ENCODE peak calls at places on chromosomes 7 and 10, in six cellular contexts. One of them, this sample, is unnamed.

GRCh38 chr10:7832060-7832459 is 13.8 kb downstream of the TAF3 start:
- DNase-seq in iris pigment epithelial cell: no peak
- DNase-seq in SK-N-SH: no peak
- DNase-seq in GM19239: no peak
- DNase-seq in NCI-H1436: no peak
- DNase-seq in RPMI7951: no peak
- DNase-seq in this sample: no peak

GRCh38 chr7:37234928-37235327 is 213.7 kb downstream of the ELMO1 start:
- DNase-seq in NCI-H1436: no peak
- DNase-seq in GM19239: no peak
- DNase-seq in SK-N-SH: peak; percentile 54
- DNase-seq in iris pigment epithelial cell: peak; percentile 18
- DNase-seq in RPMI7951: no peak
- DNase-seq in this sample: peak; percentile 47

GRCh38 chr10:98404571-98405396 is 10.2 kb downstream of the PYROXD2 start:
- DNase-seq in NCI-H1436: no peak
- DNase-seq in GM19239: no peak
- DNase-seq in RPMI7951: peak; percentile 44
- DNase-seq in SK-N-SH: no peak
- DNase-seq in iris pigment epithelial cell: peak; percentile 73
- DNase-seq in this sample: no peak

GRCh38 chr7:137933270-137934017 is 68.4 kb downstream of the CREB3L2 start:
- DNase-seq in GM19239: no peak
- DNase-seq in NCI-H1436: no peak
- DNase-seq in RPMI7951: peak; percentile 83
- DNase-seq in iris pigment epithelial cell: peak; percentile 82
- DNase-seq in SK-N-SH: peak; percentile 47
- DNase-seq in this sample: no peak

GRCh38 chr10:133022784-133023115 is 65.0 kb upstream of the ADGRA1 start:
- DNase-seq in NCI-H1436: no peak
- DNase-seq in RPMI7951: no peak
- DNase-seq in SK-N-SH: peak; percentile 66
- DNase-seq in iris pigment epithelial cell: no peak
- DNase-seq in GM19239: no peak
- DNase-seq in this sample: no peak

GRCh38 chr7:14748461-14748860 is 154.1 kb downstream of the DGKB start:
- DNase-seq in RPMI7951: peak; percentile 49
- DNase-seq in NCI-H1436: no peak
- DNase-seq in GM19239: no peak
- DNase-seq in SK-N-SH: no peak
- DNase-seq in iris pigment epithelial cell: peak; percentile 81
- DNase-seq in this sample: peak; percentile 63

GRCh38 chr7:3464900-3465622 is 164.0 kb downstream of the SDK1 start:
- DNase-seq in SK-N-SH: no peak
- DNase-seq in iris pigment epithelial cell: no peak
- DNase-seq in NCI-H1436: no peak
- DNase-seq in GM19239: no peak
- DNase-seq in RPMI7951: no peak
- DNase-seq in this sample: no peak

GRCh38 chr10:3775671-3776551 is 9.1 kb downstream of the KLF6 start:
- DNase-seq in RPMI7951: peak; percentile 70
- DNase-seq in GM19239: no peak
- DNase-seq in SK-N-SH: no peak
- DNase-seq in NCI-H1436: no peak
- DNase-seq in iris pigment epithelial cell: peak; percentile 80
- DNase-seq in this sample: peak; percentile 37

GRCh38 chr10:125727436-125727835 is 7.9 kb downstream of the EDRF1 start:
- DNase-seq in NCI-H1436: no peak
- DNase-seq in GM19239: no peak
- DNase-seq in RPMI7951: no peak
- DNase-seq in SK-N-SH: no peak
- DNase-seq in iris pigment epithelial cell: no peak
- DNase-seq in this sample: no peak

GRCh38 chr10:73920084-73920483 is 9.2 kb downstream of the PLAU start:
- DNase-seq in NCI-H1436: no peak
- DNase-seq in RPMI7951: peak; percentile 82
- DNase-seq in iris pigment epithelial cell: no peak
- DNase-seq in SK-N-SH: peak; percentile 64
- DNase-seq in GM19239: peak; percentile 25
- DNase-seq in this sample: no peak

GRCh38 chr7:100865971-100866720 is 1.0 kb upstream of the TRIP6 start:
- DNase-seq in iris pigment epithelial cell: no peak
- DNase-seq in RPMI7951: no peak
- DNase-seq in GM19239: no peak
- DNase-seq in NCI-H1436: no peak
- DNase-seq in SK-N-SH: peak; percentile 63
- DNase-seq in this sample: no peak

GRCh38 chr7:27955596-27955995 is 215.6 kb downstream of the TAX1BP1 start:
- DNase-seq in GM19239: no peak
- DNase-seq in RPMI7951: no peak
- DNase-seq in SK-N-SH: no peak
- DNase-seq in NCI-H1436: no peak
- DNase-seq in iris pigment epithelial cell: no peak
- DNase-seq in this sample: no peak

GRCh38 chr7:13336227-13336626 is 648.8 kb downstream of the ARL4A start:
- DNase-seq in GM19239: no peak
- DNase-seq in SK-N-SH: no peak
- DNase-seq in NCI-H1436: no peak
- DNase-seq in RPMI7951: no peak
- DNase-seq in iris pigment epithelial cell: peak; percentile 21
- DNase-seq in this sample: no peak

GRCh38 chr7:106841896-106842390 is 23.1 kb upstream of the PIK3CG start:
- DNase-seq in GM19239: no peak
- DNase-seq in SK-N-SH: peak; percentile 47
- DNase-seq in NCI-H1436: no peak
- DNase-seq in iris pigment epithelial cell: no peak
- DNase-seq in RPMI7951: peak; percentile 60
- DNase-seq in this sample: peak; percentile 23

GRCh38 chr7:137667633-137668387 is 179.0 kb downstream of the DGKI start:
- DNase-seq in NCI-H1436: no peak
- DNase-seq in SK-N-SH: no peak
- DNase-seq in GM19239: no peak
- DNase-seq in iris pigment epithelial cell: peak; percentile 95
- DNase-seq in RPMI7951: peak; percentile 76
- DNase-seq in this sample: peak; percentile 41

GRCh38 chr10:94963901-94964300 is 25.4 kb downstream of the CYP2C9 start:
- DNase-seq in RPMI7951: peak; percentile 38
- DNase-seq in SK-N-SH: peak; percentile 7
- DNase-seq in iris pigment epithelial cell: peak; percentile 47
- DNase-seq in NCI-H1436: no peak
- DNase-seq in GM19239: no peak
- DNase-seq in this sample: peak; percentile 59

GRCh38 chr10:80462986-80463741 is 9.1 kb downstream of the TSPAN14 start:
- DNase-seq in GM19239: no peak
- DNase-seq in NCI-H1436: no peak
- DNase-seq in iris pigment epithelial cell: peak; percentile 67
- DNase-seq in SK-N-SH: peak; percentile 59
- DNase-seq in RPMI7951: peak; percentile 79
- DNase-seq in this sample: no peak

GRCh38 chr7:82172896-82173295 is 270.7 kb downstream of the CACNA2D1 start:
- DNase-seq in RPMI7951: no peak
- DNase-seq in NCI-H1436: no peak
- DNase-seq in GM19239: no peak
- DNase-seq in SK-N-SH: no peak
- DNase-seq in iris pigment epithelial cell: no peak
- DNase-seq in this sample: peak; percentile 73

GRCh38 chr10:67015225-67015624 is 89.4 kb downstream of the LRRTM3 start:
- DNase-seq in SK-N-SH: no peak
- DNase-seq in NCI-H1436: no peak
- DNase-seq in RPMI7951: peak; percentile 2
- DNase-seq in iris pigment epithelial cell: peak; percentile 44
- DNase-seq in GM19239: no peak
- DNase-seq in this sample: no peak

GRCh38 chr7:100369105-100369504 is 4.2 kb upstream of the PILRA start:
- DNase-seq in NCI-H1436: no peak
- DNase-seq in SK-N-SH: no peak
- DNase-seq in GM19239: peak; percentile 58
- DNase-seq in RPMI7951: no peak
- DNase-seq in iris pigment epithelial cell: no peak
- DNase-seq in this sample: peak; percentile 37

GRCh38 chr10:25508112-25508815 is 333.5 kb downstream of the GPR158 start:
- DNase-seq in RPMI7951: no peak
- DNase-seq in SK-N-SH: no peak
- DNase-seq in NCI-H1436: no peak
- DNase-seq in GM19239: no peak
- DNase-seq in iris pigment epithelial cell: no peak
- DNase-seq in this sample: no peak

GRCh38 chr7:44766416-44766801 is 17.8 kb downstream of the ZMIZ2 start:
- DNase-seq in SK-N-SH: peak; percentile 16
- DNase-seq in NCI-H1436: no peak
- DNase-seq in iris pigment epithelial cell: no peak
- DNase-seq in RPMI7951: no peak
- DNase-seq in GM19239: no peak
- DNase-seq in this sample: no peak

GRCh38 chr7:8261711-8262695 is at the start of gene ICA1:
- DNase-seq in RPMI7951: peak; percentile 8
- DNase-seq in iris pigment epithelial cell: peak; percentile 14
- DNase-seq in SK-N-SH: peak; percentile 90
- DNase-seq in GM19239: peak; percentile 20
- DNase-seq in NCI-H1436: peak; percentile 83
- DNase-seq in this sample: peak; percentile 52

GRCh38 chr7:15557186-15557585 is 4.6 kb downstream of the AGMO start:
- DNase-seq in RPMI7951: no peak
- DNase-seq in SK-N-SH: no peak
- DNase-seq in NCI-H1436: no peak
- DNase-seq in GM19239: no peak
- DNase-seq in iris pigment epithelial cell: no peak
- DNase-seq in this sample: no peak

GRCh38 chr7:20331231-20331880 is 656 bp downstream of the ITGB8 start:
- DNase-seq in NCI-H1436: peak; percentile 68
- DNase-seq in SK-N-SH: peak; percentile 76
- DNase-seq in iris pigment epithelial cell: peak; percentile 37
- DNase-seq in GM19239: peak; percentile 14
- DNase-seq in RPMI7951: peak; percentile 57
- DNase-seq in this sample: peak; percentile 74

GRCh38 chr7:54725255-54725654 is 33.8 kb downstream of the SEC61G start:
- DNase-seq in RPMI7951: no peak
- DNase-seq in NCI-H1436: no peak
- DNase-seq in GM19239: no peak
- DNase-seq in SK-N-SH: no peak
- DNase-seq in iris pigment epithelial cell: no peak
- DNase-seq in this sample: peak; percentile 26

GRCh38 chr10:3245395-3245794 is 72.8 kb upstream of the PITRM1 start:
- DNase-seq in RPMI7951: no peak
- DNase-seq in SK-N-SH: no peak
- DNase-seq in GM19239: no peak
- DNase-seq in NCI-H1436: no peak
- DNase-seq in iris pigment epithelial cell: no peak
- DNase-seq in this sample: no peak

GRCh38 chr7:34236839-34237492 is 331.6 kb downstream of the BMPER start:
- DNase-seq in RPMI7951: no peak
- DNase-seq in NCI-H1436: no peak
- DNase-seq in iris pigment epithelial cell: no peak
- DNase-seq in GM19239: no peak
- DNase-seq in SK-N-SH: no peak
- DNase-seq in this sample: no peak

GRCh38 chr10:91941426-91941825 is 17.9 kb downstream of the BTAF1 start:
- DNase-seq in NCI-H1436: no peak
- DNase-seq in GM19239: no peak
- DNase-seq in SK-N-SH: no peak
- DNase-seq in iris pigment epithelial cell: no peak
- DNase-seq in RPMI7951: no peak
- DNase-seq in this sample: no peak

GRCh38 chr7:128713794-128714193 is 25.4 kb upstream of the CALU start:
- DNase-seq in GM19239: no peak
- DNase-seq in NCI-H1436: no peak
- DNase-seq in SK-N-SH: no peak
- DNase-seq in RPMI7951: peak; percentile 13
- DNase-seq in iris pigment epithelial cell: peak; percentile 27
- DNase-seq in this sample: no peak

GRCh38 chr10:104306897-104307296 is 31.4 kb downstream of the ITPRIP start:
- DNase-seq in GM19239: no peak
- DNase-seq in RPMI7951: no peak
- DNase-seq in NCI-H1436: no peak
- DNase-seq in SK-N-SH: peak; percentile 52
- DNase-seq in iris pigment epithelial cell: peak; percentile 25
- DNase-seq in this sample: no peak

GRCh38 chr7:101125989-101126650 is 784 bp upstream of the SERPINE1 start:
- DNase-seq in NCI-H1436: no peak
- DNase-seq in RPMI7951: peak; percentile 99
- DNase-seq in GM19239: peak; percentile 47
- DNase-seq in SK-N-SH: no peak
- DNase-seq in iris pigment epithelial cell: peak; percentile 89
- DNase-seq in this sample: peak; percentile 47

GRCh38 chr7:159231017-159231416 is 86.3 kb upstream of the VIPR2 start:
- DNase-seq in iris pigment epithelial cell: no peak
- DNase-seq in RPMI7951: no peak
- DNase-seq in NCI-H1436: no peak
- DNase-seq in GM19239: no peak
- DNase-seq in SK-N-SH: no peak
- DNase-seq in this sample: no peak